ENCODE peak calls at places on chromosomes 4 and X, in seven cellular contexts. S is esophagus squamous epithelium, V is HCT116, B is adrenal gland, G is breast epithelium, N is body of pancreas, J is heart left ventricle. E is an unnamed sample.

GRCh38 chr4:170423137-170423536 is 333.4 kb upstream of the AADAT start:
- DNase-seq in S (no peak), V (no peak), B (no peak), G (no peak), N (no peak), J (no peak), E (no peak)

GRCh38 chr4:112060212-112060611 is 85.0 kb upstream of the FAM241A start:
- DNase-seq in S (no peak), V (peak), B (no peak), G (no peak), N (no peak), J (no peak), E (no peak)

GRCh38 chrX:153474718-153475117 is 4.3 kb upstream of the HAUS7 start:
- DNase-seq in S (no peak), V (no peak), B (peak), G (peak), N (peak), J (peak), E (peak)

GRCh38 chr4:122533841-122534240 is 77.3 kb upstream of the IL2 start:
- DNase-seq in S (no peak), V (no peak), B (no peak), G (no peak), N (no peak), J (no peak), E (no peak)

GRCh38 chr4:28481565-28481964 is 1620.9 kb downstream of the STIM2 start:
- DNase-seq in S (no peak), V (no peak), B (no peak), G (peak), N (peak), J (no peak), E (no peak)

GRCh38 chr4:169272265-169272886 is 1.6 kb upstream of the SH3RF1 start:
- DNase-seq in S (no peak), V (no peak), B (no peak), G (no peak), N (no peak), J (no peak), E (no peak)

GRCh38 chr4:85402371-85402770 is 72.6 kb upstream of the ARHGAP24 start:
- DNase-seq in S (no peak), V (no peak), B (no peak), G (no peak), N (no peak), J (no peak), E (no peak)

GRCh38 chrX:130741151-130741550 is 161.9 kb downstream of the ENOX2 start:
- DNase-seq in S (no peak), V (no peak), B (peak), G (no peak), N (no peak), J (no peak), E (no peak)

GRCh38 chrX:8042304-8042703 is 115.1 kb upstream of the PNPLA4 start:
- DNase-seq in S (no peak), V (no peak), B (no peak), G (no peak), N (no peak), J (no peak), E (no peak)

GRCh38 chr4:113339430-113339813 is 290.0 kb downstream of the ANK2 start:
- DNase-seq in S (no peak), V (no peak), B (no peak), G (no peak), N (no peak), J (no peak), E (no peak)

GRCh38 chrX:1212532-1212931 is at the start of gene CRLF2:
- DNase-seq in S (no peak), V (peak), B (no peak), G (no peak), N (no peak), J (no peak), E (no peak)

GRCh38 chrX:150158554-150159332 is 204.4 kb upstream of the MAMLD1 start:
- DNase-seq in S (no peak), V (no peak), B (no peak), G (no peak), N (no peak), J (no peak), E (no peak)

GRCh38 chrX:150167482-150168324 is 195.4 kb upstream of the MAMLD1 start:
- DNase-seq in S (no peak), V (no peak), B (no peak), G (no peak), N (no peak), J (no peak), E (no peak)

GRCh38 chrX:74804574-74804973 is 120.7 kb downstream of the NEXMIF start:
- DNase-seq in S (no peak), V (no peak), B (no peak), G (no peak), N (peak), J (no peak), E (no peak)

GRCh38 chrX:49165901-49166881 is 3.6 kb downstream of the MAGIX start:
- DNase-seq in S (peak), V (peak), B (peak), G (peak), N (peak), J (peak), E (peak)

GRCh38 chr4:4327652-4328121 is 37.6 kb downstream of the ZBTB49 start:
- DNase-seq in S (no peak), V (no peak), B (peak), G (no peak), N (peak), J (peak), E (no peak)
- TF ChIP-seq POLR2A in S (no peak), V (no peak), B (no peak), G (no peak), N (no peak), J (no peak), E (no peak)

DNA sequence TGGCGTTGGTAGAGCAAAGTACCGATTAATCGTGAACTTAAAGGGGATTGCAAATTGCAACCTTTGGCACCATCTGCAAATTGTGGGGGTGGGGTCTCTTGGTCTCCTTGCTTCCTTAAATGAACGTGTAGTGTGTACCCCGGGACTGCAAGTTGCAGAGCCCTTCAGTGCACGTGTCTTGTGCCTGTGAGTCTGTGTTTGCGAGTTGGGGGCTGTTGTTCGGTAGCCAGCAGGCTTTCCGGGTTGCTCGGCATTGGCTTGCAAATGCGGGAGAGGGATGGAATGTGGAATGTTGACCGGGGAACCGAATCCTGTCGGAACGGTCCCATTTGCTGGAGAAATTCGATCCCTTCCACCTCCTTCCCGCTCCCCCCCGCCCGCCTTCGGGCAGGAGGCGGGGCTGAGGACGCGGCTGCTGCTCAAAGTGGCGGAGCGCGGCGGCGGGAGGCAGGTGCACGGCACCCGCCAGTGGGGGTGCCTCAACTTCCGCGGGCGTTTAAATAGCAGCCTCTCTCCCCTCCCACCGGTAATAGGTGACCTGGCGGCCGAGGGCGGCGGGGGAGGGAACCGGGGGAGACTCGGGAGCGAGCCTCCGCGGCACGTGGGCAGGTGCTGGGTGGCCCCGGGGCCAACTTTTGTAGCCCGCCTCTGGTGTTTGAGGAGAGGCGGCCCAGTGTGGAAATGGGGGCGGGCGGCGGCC is 1.5 kb downstream of the JADE1 start:
- DNase-seq in S (peak), V (peak), B (peak), G (peak), N (peak), J (peak), E (peak)
- TF ChIP-seq POLR2A in S (no peak), V (no peak), B (peak), G (peak), N (peak), J (no peak), E (peak)

DNA sequence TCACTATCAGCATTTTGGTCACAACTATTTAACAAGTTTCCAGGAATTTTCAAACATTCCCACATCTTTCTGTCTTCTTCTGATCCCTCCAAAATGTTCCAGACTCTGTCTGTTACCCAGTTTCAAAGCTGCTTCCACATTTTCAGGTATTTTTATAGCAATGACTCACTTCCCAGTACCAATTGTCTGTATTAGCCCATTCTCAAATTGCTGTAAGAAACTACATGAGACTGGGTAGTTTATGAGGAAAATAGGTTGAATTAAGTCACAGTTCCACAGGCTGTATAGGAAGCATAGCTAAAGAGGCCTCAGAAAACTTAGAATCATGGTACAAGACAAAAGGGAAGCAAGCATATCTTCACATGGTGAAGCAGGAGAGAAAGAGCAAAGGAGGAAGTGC is 475.0 kb upstream of the PCDH7 start:
- DNase-seq in S (no peak), V (no peak), B (no peak), G (no peak), N (no peak), J (no peak), E (no peak)
- TF ChIP-seq POLR2A in S (no peak), V (no peak), B (no peak), G (no peak), N (no peak), J (no peak), E (no peak)

DNA sequence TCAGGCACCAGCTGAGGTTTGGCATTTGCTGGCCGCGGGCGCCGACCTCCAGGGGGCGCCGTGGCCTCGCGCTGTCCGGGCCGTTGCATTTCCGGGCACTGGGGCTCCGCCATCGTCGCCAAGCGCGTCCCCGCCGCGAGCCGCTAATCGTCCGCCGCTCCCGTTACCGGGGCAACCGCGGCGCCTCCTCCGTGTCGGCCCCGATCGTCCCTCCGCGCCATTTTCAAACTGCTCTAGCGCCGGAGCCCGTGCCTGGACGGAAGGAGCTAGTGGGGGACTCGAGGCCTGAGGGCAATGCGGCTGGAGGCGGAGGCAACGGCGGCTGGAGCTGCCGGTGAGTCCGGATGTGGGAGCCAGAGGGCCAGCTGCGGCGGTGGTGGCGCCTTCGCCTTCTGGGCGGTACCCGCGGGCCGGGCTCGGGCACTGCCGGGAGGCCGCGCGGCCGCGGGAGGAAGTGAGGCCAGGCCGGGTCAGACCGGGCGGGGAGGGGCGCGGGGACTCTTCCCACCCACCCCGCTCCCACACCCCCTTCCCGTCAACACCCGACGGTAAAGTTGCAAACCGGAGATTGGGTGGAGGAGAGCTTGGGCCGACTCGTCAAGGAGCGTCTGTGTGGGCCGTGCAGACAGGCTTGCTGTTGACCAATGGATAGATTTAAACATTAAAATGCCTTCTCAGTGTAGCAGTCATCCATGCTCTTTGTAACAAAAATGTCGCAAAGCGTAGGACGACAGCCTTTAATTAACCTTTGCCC is at the start of gene CEP135:
- DNase-seq in S (peak), V (peak), B (peak), G (peak), N (peak), J (peak), E (peak)
- TF ChIP-seq POLR2A in S (no peak), V (peak), B (peak), G (no peak), N (no peak), J (no peak), E (no peak)

DNA sequence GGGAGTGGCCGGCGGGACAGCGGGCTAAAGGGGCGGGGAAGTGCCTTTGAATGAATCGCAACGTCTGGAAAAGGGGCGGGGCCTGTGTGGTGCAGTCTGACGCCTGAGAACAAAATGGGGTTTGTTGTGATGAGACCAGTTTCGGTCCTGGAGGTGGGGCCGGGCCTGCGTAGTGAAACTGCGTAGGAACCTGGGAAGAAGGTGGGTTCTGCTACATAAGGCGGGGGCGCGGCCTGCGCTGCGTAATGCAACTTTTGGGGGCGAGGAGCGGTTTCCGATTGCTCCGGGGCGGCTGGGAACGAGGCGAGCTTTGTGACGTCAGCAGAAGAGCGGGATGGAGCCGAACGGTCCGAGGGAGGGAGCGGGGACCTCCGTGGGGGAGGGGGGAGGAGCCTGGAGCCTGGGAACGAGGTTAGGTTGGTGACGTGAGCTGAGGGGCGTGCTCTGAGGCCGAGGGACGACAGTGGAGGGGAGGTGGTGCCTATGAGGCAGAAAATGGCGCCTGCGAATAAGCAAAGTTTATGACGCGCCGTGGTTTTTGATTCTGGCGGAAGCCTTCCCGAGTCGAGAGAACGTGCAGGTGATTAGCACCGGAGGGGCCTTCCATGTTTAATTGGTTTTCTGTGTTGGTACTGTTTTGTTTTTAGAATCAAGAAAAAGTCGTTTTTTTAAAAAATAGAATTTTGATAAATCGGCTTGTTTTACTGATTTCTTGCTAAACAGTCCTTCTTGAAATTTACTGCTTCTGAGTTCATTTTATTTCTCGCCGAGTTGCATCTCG is 714 bp downstream of the USP11 start:
- DNase-seq in S (peak), V (peak), B (peak), G (peak), N (peak), J (peak), E (peak)
- TF ChIP-seq POLR2A in S (no peak), V (no peak), B (peak), G (peak), N (no peak), J (no peak), E (peak)

GRCh38 chrX:47662144-47662657 is 3.2 kb upstream of the UXT start:
- DNase-seq in S (no peak), V (no peak), B (no peak), G (no peak), N (no peak), J (no peak), E (no peak)
- TF ChIP-seq POLR2A in S (no peak), V (no peak), B (no peak), G (no peak), N (no peak), J (no peak), E (no peak)

DNA sequence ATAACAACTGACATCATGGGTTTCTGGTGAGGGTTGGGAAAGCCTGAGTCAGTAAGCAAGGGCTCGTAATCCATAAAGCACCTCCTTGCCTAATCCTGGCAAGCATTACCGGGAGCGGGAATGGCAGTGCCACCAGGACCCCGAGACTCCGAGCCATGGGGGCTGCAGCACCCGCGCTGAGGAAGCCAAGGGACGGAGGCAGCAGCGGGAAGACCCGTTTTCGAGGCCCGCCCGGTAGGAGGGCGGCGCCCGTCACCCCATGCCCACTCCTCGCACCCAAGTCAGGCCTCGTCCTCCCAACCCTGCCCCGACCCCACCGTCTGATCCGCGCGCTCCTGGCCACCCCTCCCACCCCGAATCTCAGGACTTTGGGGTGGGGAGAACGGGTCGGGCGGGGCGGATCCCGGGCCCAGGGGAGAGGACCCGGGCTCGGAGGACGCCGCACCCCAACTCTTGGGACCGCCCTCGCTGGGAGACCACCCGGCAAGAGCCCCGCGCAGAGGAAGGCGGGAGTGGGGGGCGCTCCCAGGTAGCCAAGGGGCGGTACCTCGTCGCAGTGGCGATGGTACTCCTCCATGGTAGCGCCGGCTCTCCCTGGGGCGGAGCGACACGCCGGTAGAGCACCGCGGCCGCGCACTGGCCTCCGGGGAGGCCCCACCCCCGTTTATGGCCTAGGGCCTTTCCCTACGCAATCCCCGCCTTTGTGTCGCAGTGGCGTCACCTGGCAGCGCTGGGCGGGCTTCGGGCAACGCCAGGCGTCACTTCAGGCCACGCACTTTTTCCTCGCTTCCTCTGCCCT is at the start of gene DYNLT3:
- DNase-seq in S (peak), V (peak), B (peak), G (peak), N (peak), J (peak), E (peak)
- TF ChIP-seq POLR2A in S (no peak), V (no peak), B (peak), G (peak), N (peak), J (peak), E (peak)

GRCh38 chr4:26320453-26321325 is at the start of gene RBPJ:
- DNase-seq in S (peak), V (peak), B (peak), G (peak), N (peak), J (peak), E (peak)
- TF ChIP-seq POLR2A in S (no peak), V (peak), B (peak), G (peak), N (no peak), J (no peak), E (peak)